ENCODE peak calls at places on chromosome 22, in five cellular contexts. C, I, X, P and R are unnamed samples.

GRCh38 chr22:26168199-26168915 is 905 bp upstream of the SEZ6L start:
- DNase-seq in C (no peak), I (no peak), X (no peak), P (no peak), R (peak; percentile 54)

GRCh38 chr22:38191746-38192474 is 9.9 kb upstream of the MAFF start:
- DNase-seq in C (no peak), I (no peak), X (no peak), P (no peak), R (no peak)

GRCh38 chr22:23569716-23570115 is 10.4 kb downstream of the IGLL1 start:
- DNase-seq in C (no peak), I (no peak), X (no peak), P (no peak), R (no peak)

GRCh38 chr22:33405194-33405593 is 347.0 kb upstream of the SYN3 start:
- DNase-seq in C (no peak), I (no peak), X (no peak), P (no peak), R (peak; percentile 10)

GRCh38 chr22:36510966-36511881 is 4.4 kb upstream of the FOXRED2 start:
- DNase-seq in C (peak; percentile 51), I (no peak), X (no peak), P (peak; percentile 34), R (peak; percentile 75)

GRCh38 chr22:32318361-32318760 is 39.3 kb upstream of the RFPL3 start:
- DNase-seq in C (no peak), I (no peak), X (no peak), P (no peak), R (no peak)

GRCh38 chr22:11042116-11042515 is 4485.9 kb upstream of the OR11H1 start:
- DNase-seq in C (no peak), I (no peak), X (no peak), P (no peak), R (no peak)

GRCh38 chr22:43993072-43993760 is 30.9 kb upstream of the PARVB start:
- DNase-seq in C (peak; percentile 64), I (peak; percentile 38), X (peak; percentile 34), P (peak; percentile 56), R (peak; percentile 75)

GRCh38 chr22:36084717-36085116 is 56.1 kb upstream of the RBFOX2 start:
- DNase-seq in C (no peak), I (no peak), X (no peak), P (no peak), R (no peak)

GRCh38 chr22:23137905-23138520 is 3.8 kb downstream of the RSPH14 start:
- DNase-seq in C (no peak), I (no peak), X (no peak), P (peak; percentile 71), R (peak; percentile 54)

GRCh38 chr22:30439836-30440235 is 14.3 kb downstream of the MTFP1 start:
- DNase-seq in C (no peak), I (no peak), X (no peak), P (no peak), R (no peak)

GRCh38 chr22:31583861-31584485 is 78.0 kb downstream of the PISD start:
- DNase-seq in C (peak; percentile 62), I (no peak), X (peak; percentile 71), P (no peak), R (no peak)

GRCh38 chr22:38051900-38052862 is 5.0 kb upstream of the PICK1 start:
- DNase-seq in C (peak; percentile 65), I (peak; percentile 81), X (peak; percentile 70), P (peak; percentile 81), R (peak; percentile 95)

GRCh38 chr22:43342347-43343261 is 568 bp downstream of the SCUBE1 start:
- DNase-seq in C (no peak), I (no peak), X (no peak), P (no peak), R (no peak)

GRCh38 chr22:38468761-38469305 is 937 bp downstream of the KDELR3 start:
- DNase-seq in C (no peak), I (no peak), X (no peak), P (no peak), R (no peak)

GRCh38 chr22:40898850-40899357 is 37.0 kb upstream of the DNAJB7 start:
- DNase-seq in C (peak; percentile 67), I (no peak), X (peak; percentile 67), P (peak; percentile 35), R (peak; percentile 74)

GRCh38 chr22:46323126-46323525 is 12.4 kb upstream of the TRMU start:
- DNase-seq in C (no peak), I (no peak), X (no peak), P (no peak), R (no peak)

DNA sequence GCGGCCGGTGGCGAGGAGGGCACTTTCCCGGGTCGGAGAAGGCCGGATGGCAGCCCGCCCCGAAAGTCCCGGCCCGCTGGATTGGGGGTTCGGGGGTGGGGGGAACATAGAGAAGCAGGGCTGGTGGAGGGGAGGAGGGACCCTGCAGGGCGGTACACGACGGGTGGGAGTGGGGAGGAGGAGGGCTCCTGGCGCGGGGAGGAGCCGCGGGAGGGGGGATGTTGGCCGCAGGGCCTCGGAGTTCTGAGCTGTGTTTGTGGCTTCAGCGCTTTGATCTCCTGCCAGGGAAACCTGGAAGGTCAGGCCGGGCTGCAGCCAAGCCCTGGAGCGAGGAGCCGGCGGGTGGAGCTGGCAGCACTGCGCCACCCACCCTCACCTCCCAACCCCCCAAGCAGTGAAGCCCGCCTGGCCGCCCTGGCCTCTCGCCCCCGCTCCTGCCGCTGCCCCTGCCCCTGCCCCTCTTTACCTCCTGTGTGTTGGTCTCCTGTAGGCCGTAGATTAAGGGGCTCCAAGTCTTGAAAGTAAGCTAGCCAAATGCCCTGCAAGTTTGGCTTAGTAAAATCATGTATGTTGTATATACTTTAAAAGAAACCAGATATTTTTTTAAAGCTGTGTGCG is 30.9 kb downstream of the C22orf31 start:
- DNase-seq in C (peak; percentile 77), I (no peak), X (peak; percentile 83), P (peak; percentile 67), R (peak; percentile 95)
- H3K4me2 ChIP-seq in C (peak overlapping the region; percentile 66), I (peak overlapping the region; percentile 80), X (peak overlapping the region; percentile 99), P (peak overlapping the region; percentile 72), R (peak overlapping the region; percentile 19)

GRCh38 chr22:41919357-41920224 is 4.7 kb upstream of the SHISA8 start:
- DNase-seq in C (peak; percentile 11), I (peak; percentile 72), X (no peak), P (peak; percentile 62), R (peak; percentile 82)

GRCh38 chr22:41917906-41918791 is 3.3 kb upstream of the SHISA8 start:
- DNase-seq in C (peak; percentile 63), I (no peak), X (peak; percentile 44), P (no peak), R (no peak)

GRCh38 chr22:41922336-41922735 is 4.3 kb downstream of the TNFRSF13C start:
- DNase-seq in C (no peak), I (no peak), X (no peak), P (no peak), R (no peak)

GRCh38 chr22:41922940-41923594 is 3.5 kb downstream of the TNFRSF13C start:
- DNase-seq in C (no peak), I (no peak), X (no peak), P (no peak), R (no peak)

DNA sequence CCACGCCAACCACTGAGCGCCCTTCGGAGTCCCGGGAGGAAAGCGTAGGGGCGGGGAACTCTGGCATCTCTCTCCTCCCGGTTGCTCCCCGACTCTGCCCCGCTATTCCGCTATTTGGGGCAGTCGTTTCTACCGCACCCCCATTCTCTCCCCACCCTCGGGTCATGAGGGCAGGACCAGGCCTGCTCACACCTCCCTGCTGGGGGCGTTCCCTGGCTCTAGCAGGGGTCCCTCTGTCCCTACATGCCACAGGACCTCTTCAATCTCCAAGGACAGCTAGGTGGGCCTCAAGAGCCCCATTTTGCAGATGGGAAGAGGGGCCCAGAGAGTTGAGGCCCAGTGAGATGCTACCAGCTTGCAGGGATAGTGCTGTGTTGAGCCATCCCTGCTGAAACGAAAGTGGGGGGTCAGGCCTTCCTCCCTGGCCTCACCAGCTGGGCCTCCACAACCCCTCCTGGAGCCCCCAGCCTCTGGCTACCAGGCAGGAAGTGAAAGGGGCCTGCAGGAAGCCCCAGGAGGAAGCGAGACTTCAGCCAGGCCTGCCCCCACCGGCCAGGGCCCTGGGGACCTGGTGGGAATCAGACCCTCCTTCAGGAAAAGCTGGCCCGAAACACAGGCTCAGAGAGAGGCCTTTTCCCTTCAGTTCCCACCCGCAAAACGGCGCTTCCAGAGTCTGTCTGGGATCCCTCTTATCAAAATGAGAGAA is 5.5 kb upstream of the SHISA8 start:
- DNase-seq in C (no peak), I (no peak), X (no peak), P (no peak), R (no peak)
- H3K4me3 ChIP-seq in C (no peak overlapping the region), I (peak overlapping the region; percentile 67), X (no peak overlapping the region), P (no peak overlapping the region), R (no peak overlapping the region)

DNA sequence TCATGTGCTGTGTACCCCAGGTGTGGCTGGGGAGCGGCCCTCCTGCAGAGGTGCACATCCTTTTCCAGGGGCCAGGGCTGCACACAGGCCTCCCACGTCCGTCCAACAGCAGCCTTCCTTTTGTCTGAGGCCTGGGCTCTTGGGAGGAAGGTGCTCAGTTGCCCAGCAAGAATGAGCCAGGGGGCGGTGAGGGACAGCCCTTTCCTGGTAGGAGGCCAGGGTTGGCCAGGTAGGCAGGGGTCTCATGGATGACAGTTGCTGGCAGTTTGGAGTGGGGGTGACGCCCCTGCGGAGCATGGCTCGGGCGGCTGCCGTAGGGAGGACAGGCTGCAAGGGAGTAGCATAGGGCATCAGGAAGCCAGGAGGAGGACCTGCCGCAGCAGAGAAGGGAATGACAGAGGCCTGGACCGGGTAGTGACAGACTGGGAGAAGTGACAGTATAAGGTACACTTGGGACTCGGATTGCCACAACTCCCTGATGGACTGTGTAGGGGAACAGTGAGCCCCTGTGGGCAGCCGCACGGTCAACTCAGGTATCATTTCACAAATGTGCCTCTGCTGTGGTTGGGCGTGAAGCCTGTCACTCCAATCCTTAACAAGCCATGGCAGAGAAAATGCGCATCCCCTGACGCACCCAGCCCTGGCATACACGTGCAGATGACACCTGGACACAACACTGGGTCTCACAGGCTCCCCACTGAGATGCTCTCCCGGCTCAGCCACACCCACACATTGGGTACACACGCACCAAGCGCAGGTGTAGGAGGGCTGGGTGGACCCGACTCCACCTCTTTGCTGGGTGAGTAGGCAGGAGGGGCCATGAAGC is 79.7 kb downstream of the DGCR2 start:
- DNase-seq in C (no peak), I (no peak), X (no peak), P (no peak), R (no peak)
- H3K4me2 ChIP-seq in C (no peak overlapping the region), I (no peak overlapping the region), X (no peak overlapping the region), P (no peak overlapping the region), R (no peak overlapping the region)

DNA sequence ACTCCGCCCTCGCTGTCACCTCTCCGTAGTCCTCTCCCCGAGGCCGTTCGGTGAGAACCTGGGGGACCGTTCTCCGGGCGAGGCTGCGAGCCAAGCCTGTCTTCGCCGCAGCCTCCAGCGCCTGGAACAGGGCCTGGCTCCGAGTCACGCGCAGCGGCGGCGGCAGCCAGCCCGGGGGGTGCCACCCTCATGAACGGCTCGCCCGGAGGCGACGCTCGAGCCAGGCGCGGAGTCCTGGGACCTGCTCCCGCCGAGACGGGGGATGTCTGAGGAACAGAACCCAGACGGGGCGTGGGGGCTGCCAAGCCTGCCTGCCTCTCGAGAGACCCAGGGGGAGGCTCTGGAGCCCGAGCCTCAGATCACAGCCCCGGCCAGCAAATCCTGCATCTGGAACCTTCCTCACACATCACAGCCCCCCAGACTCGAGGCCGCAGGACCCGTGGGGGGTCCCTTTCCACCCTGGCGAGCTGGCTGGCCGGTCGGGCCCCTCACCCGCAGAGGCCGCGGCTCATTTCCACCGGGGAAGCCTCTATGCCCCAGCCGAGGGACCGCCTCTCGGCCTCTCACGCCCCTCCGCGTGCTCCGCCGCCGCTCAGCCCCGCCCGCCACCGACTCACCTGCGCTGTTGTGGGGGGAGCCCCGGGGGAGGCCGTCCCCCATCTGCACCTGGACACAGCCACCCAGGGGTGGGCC is 4.1 kb downstream of the SHISA8 start:
- DNase-seq in C (no peak), I (no peak), X (no peak), P (no peak), R (no peak)
- H3K4me3 ChIP-seq in C (peak overlapping the region; percentile 1), I (peak overlapping the region; percentile 55), X (no peak overlapping the region), P (no peak overlapping the region), R (no peak overlapping the region)